ENCODE peak calls at places on chromosomes 12 and 14, in six cellular contexts. F, U, W, P, B and Y are unnamed samples.
A peak's percentile ranks its signal among the peaks of the same experiment; 100 is the strongest.

GRCh38 chr12:42482086-42482819 is 107.3 kb downstream of the PRICKLE1 start:
- ATAC-seq in F (peak; percentile 71), U (no peak), W (no peak), P (no peak), B (no peak), Y (peak; percentile 36)

GRCh38 chr12:12126551-12126950 is 55.8 kb downstream of the BCL2L14 start:
- ATAC-seq in F (no peak), U (no peak), W (no peak), P (no peak), B (no peak), Y (no peak)

GRCh38 chr12:93139028-93139665 is 210.1 kb upstream of the EEA1 start:
- ATAC-seq in F (no peak), U (peak; percentile 72), W (no peak), P (no peak), B (no peak), Y (no peak)

GRCh38 chr14:63686926-63687325 is 40.9 kb downstream of the SGPP1 start:
- ATAC-seq in F (no peak), U (no peak), W (no peak), P (no peak), B (no peak), Y (no peak)

GRCh38 chr12:93201990-93202389 is 175.7 kb upstream of the NUDT4 start:
- ATAC-seq in F (no peak), U (no peak), W (no peak), P (peak; percentile 47), B (no peak), Y (no peak)

GRCh38 chr12:118126119-118126757 is 9.7 kb upstream of the PEBP1 start:
- ATAC-seq in F (peak; percentile 67), U (no peak), W (peak; percentile 33), P (no peak), B (peak; percentile 85), Y (no peak)

GRCh38 chr14:106872619-106873446 is 1346.5 kb downstream of the TMEM121 start:
- ATAC-seq in F (peak; percentile 91), U (peak; percentile 86), W (peak; percentile 94), P (peak; percentile 77), B (peak; percentile 98), Y (no peak)

GRCh38 chr14:26859483-26859882 is 261.6 kb upstream of the NOVA1 start:
- ATAC-seq in F (no peak), U (no peak), W (no peak), P (no peak), B (no peak), Y (no peak)

GRCh38 chr12:30926243-30927209 is at the start of gene TSPAN11:
- ATAC-seq in F (no peak), U (no peak), W (peak; percentile 67), P (no peak), B (peak; percentile 88), Y (peak; percentile 25)

GRCh38 chr12:76688627-76689026 is 75.3 kb upstream of the ZDHHC17 start:
- ATAC-seq in F (no peak), U (peak; percentile 56), W (peak; percentile 52), P (peak; percentile 81), B (peak; percentile 43), Y (no peak)

GRCh38 chr12:120468271-120468845 is 1.2 kb downstream of the SRSF9 start:
- ATAC-seq in F (peak; percentile 58), U (peak; percentile 34), W (peak; percentile 15), P (peak; percentile 24), B (peak; percentile 32), Y (peak; percentile 5)

GRCh38 chr14:36055052-36055378 is 121.5 kb downstream of the PTCSC3 start:
- ATAC-seq in F (no peak), U (no peak), W (no peak), P (no peak), B (no peak), Y (no peak)

GRCh38 chr12:91870872-91871707 is 274.6 kb downstream of the BTG1 start:
- ATAC-seq in F (peak; percentile 66), U (no peak), W (no peak), P (no peak), B (no peak), Y (no peak)

GRCh38 chr14:34000396-34000795 is 49.5 kb upstream of the EGLN3 start:
- ATAC-seq in F (no peak), U (no peak), W (no peak), P (peak; percentile 44), B (peak; percentile 43), Y (no peak)

GRCh38 chr12:22115711-22116110 is 69.7 kb downstream of the CMAS start:
- ATAC-seq in F (no peak), U (no peak), W (no peak), P (no peak), B (no peak), Y (no peak)

GRCh38 chr14:61051046-61051445 is 70.0 kb downstream of the SLC38A6 start:
- ATAC-seq in F (no peak), U (no peak), W (no peak), P (no peak), B (no peak), Y (no peak)

GRCh38 chr12:79549531-79550271 is 141.1 kb downstream of the PAWR start:
- ATAC-seq in F (no peak), U (no peak), W (no peak), P (no peak), B (peak; percentile 68), Y (no peak)

GRCh38 chr12:131827961-131828534 is at the start of gene MMP17:
- ATAC-seq in F (no peak), U (peak; percentile 63), W (peak; percentile 28), P (peak; percentile 82), B (peak; percentile 27), Y (peak; percentile 57)

GRCh38 chr12:168763-169525 is 45.0 kb downstream of the SLC6A12 start:
- ATAC-seq in F (no peak), U (no peak), W (peak; percentile 16), P (no peak), B (no peak), Y (no peak)

GRCh38 chr12:49295087-49296001 is at the start of gene PRPH:
- ATAC-seq in F (no peak), U (no peak), W (no peak), P (no peak), B (peak; percentile 17), Y (no peak)

GRCh38 chr12:25295361-25295760 is 44.6 kb upstream of the KRAS start:
- ATAC-seq in F (no peak), U (no peak), W (no peak), P (no peak), B (no peak), Y (no peak)

GRCh38 chr14:72439707-72440106 is 454.2 kb downstream of the DPF3 start:
- ATAC-seq in F (no peak), U (peak; percentile 48), W (no peak), P (no peak), B (no peak), Y (no peak)

GRCh38 chr12:109139360-109139759 is 23.0 kb downstream of the ACACB start:
- ATAC-seq in F (no peak), U (no peak), W (no peak), P (no peak), B (no peak), Y (no peak)

GRCh38 chr12:105099355-105099754 is 8.2 kb upstream of the WASHC4 start:
- ATAC-seq in F (no peak), U (no peak), W (no peak), P (peak; percentile 55), B (no peak), Y (no peak)

GRCh38 chr12:19624401-19624930 is 185.2 kb downstream of the AEBP2 start:
- ATAC-seq in F (no peak), U (no peak), W (no peak), P (no peak), B (no peak), Y (no peak)

GRCh38 chr12:57610553-57611115 is 601 bp upstream of the ARHGEF25 start:
- ATAC-seq in F (no peak), U (no peak), W (no peak), P (no peak), B (no peak), Y (peak; percentile 76)

GRCh38 chr12:123058980-123059379 is 78.5 kb downstream of the ARL6IP4 start:
- ATAC-seq in F (no peak), U (no peak), W (no peak), P (no peak), B (no peak), Y (peak; percentile 39)
- H3K27ac ChIP-seq in F (peak overlapping the region; percentile 71), U (no peak overlapping the region), W (peak overlapping the region; percentile 12), P (no peak overlapping the region), B (no peak overlapping the region), Y (peak overlapping the region; percentile 58)

DNA sequence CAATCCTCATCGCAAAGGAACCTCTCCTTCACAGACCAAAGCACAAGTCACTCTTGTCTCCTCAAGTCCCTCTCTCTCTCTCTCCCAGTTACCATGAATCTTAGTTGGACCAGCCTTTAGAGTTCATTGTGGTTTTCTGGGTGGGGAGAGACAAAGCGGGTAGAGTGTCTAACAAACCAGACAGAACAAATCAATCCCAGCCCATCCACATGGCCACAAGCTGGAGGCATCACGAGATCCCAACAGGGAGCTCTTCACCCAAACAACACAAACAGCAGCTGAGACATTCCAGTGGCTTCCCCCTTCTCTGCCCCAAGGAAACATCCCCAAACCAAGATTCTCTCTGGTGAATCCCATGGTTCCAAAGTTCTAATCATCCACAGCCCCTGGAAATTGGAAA is 22.4 kb downstream of the ACTN1 start:
- ATAC-seq in F (no peak), U (no peak), W (no peak), P (no peak), B (no peak), Y (no peak)
- H3K4me1 ChIP-seq in F (peaks cover 41% of the 10 kb centered on the region), U (peaks cover 11% of the 10 kb centered on the region), W (peaks cover 100% of the 10 kb centered on the region), P (peaks cover 16% of the 10 kb centered on the region), B (peaks cover 96% of the 10 kb centered on the region), Y (peaks cover 64% of the 10 kb centered on the region)

DNA sequence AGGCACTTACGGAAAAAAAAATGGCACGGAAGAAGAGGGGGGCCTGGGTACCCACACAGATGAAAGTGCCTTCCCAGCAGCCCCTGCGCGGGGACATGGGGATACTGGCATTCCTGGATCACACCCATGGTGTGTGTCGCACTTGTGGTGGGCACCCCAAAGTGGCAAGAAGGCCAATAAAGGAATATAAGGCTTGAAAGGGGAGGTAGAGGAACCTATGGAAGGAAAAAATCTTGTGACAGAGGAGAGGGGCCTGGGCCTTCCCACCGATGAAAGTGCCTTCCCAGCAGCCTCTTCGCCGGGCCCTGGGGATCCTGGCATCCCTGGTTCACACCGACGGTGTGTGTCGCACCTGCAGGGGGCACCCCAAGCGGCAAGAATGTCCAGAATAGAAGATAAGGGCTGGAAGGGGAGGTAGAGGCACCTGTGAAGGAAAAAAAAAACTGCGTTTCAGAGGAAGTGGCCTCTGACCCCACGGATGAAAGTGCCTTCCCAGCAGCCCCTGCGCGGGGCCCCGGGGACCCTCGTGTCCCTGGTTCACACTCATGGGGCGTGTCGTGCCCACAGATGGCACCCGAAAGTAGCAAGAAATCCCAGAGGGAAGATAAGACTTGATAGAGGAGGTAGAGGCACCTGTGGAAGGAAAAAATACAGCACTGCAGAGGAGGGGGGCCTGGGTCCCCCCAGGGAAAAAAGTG is 284.0 kb downstream of the ALG10 start:
- ATAC-seq in F (no peak), U (no peak), W (peak; percentile 28), P (no peak), B (no peak), Y (no peak)
- TF ChIP-seq EP300 in F (no peak), U (no peak), W (no peak), P (no peak), B (no peak), Y (no peak)

DNA sequence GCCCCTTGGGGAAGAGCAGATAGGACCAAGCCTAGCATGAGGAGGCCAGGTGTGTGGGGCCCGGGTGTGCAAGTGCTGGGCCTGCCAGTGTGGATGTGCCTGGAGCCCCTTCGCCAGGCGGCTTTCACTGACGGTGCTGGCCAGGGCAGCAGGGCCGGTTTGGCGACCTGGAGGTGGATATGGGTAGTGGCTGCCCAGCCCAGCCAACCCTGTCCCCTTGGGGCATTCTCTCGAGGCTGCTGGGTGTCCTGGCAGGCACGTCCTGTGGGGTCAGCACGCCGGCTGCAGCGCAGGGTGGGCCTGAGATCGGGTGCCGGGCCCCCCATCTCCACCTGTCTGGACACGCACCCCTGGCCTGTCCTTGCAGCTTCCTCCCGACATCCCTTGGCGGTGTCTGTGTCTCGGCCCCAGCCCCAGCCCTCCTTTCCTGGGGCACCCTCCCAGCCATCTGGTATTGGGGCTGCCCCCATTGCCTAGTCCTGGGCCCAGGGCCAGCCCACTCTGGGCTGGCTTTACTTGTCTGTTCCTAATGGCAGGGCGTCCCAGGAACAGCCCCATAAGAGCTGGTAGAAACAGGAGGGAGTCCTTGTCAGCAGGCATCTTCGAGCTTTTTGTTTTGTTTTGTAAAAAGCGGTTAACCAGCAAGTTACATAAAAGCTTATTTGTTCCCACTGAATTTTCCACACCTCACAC is 7.2 kb upstream of the CRIP2 start:
- ATAC-seq in F (no peak), U (no peak), W (no peak), P (no peak), B (no peak), Y (no peak)
- H3K27ac ChIP-seq in F (no peak overlapping the region), U (no peak overlapping the region), W (no peak overlapping the region), P (no peak overlapping the region), B (no peak overlapping the region), Y (peak overlapping the region; percentile 96)